ENCODE peak calls at places on chromosomes 12 and 14, in ten cellular contexts. O is HCT116, Y is H9, T is Calu3, D is foreskin fibroblast, M is endothelial cell, F is cardiac fibroblast, J is HFF-Myc, W is A549, G is gastrocnemius medialis. L is an unnamed sample.

GRCh38 chr12:56221757-56222530 is at the start of gene RNF41:
- DNase-seq in O (peak; percentile 89), Y (peak; percentile 99), T (peak; percentile 98), D (peak; percentile 97), M (peak; percentile 94), F (peak; percentile 98), J (peak; percentile 92), W (peak; percentile 97), G (peak; percentile 97), L (peak; percentile 96)

GRCh38 chr14:100504372-100505078 is 82.7 kb downstream of the BEGAIN start:
- DNase-seq in O (peak; percentile 12), Y (no peak), T (no peak), D (no peak), M (no peak), F (peak; percentile 58), J (peak; percentile 14), W (peak; percentile 37), G (no peak), L (peak; percentile 34)

GRCh38 chr12:88646824-88647223 is 66.6 kb upstream of the KITLG start:
- DNase-seq in O (no peak), Y (no peak), T (no peak), D (no peak), M (no peak), F (no peak), J (no peak), W (no peak), G (no peak), L (no peak)

GRCh38 chr14:57091030-57091608 is 177.6 kb downstream of the EXOC5 start:
- DNase-seq in O (no peak), Y (no peak), T (no peak), D (no peak), M (no peak), F (no peak), J (no peak), W (no peak), G (no peak), L (no peak)

GRCh38 chr14:63777024-63777423 is 49.2 kb upstream of the SGPP1 start:
- DNase-seq in O (peak; percentile 13), Y (no peak), T (no peak), D (peak; percentile 39), M (no peak), F (peak; percentile 61), J (no peak), W (peak; percentile 8), G (no peak), L (peak; percentile 51)

GRCh38 chr14:75554482-75554881 is 23.9 kb upstream of the FLVCR2 start:
- DNase-seq in O (no peak), Y (no peak), T (peak; percentile 48), D (peak; percentile 29), M (no peak), F (peak; percentile 41), J (no peak), W (no peak), G (no peak), L (no peak)

GRCh38 chr14:102058146-102058545 is 28.7 kb downstream of the HSP90AA1 start:
- DNase-seq in O (no peak), Y (no peak), T (no peak), D (no peak), M (no peak), F (no peak), J (no peak), W (no peak), G (no peak), L (no peak)

GRCh38 chr12:93684716-93685115 is 7.5 kb downstream of the CRADD start:
- DNase-seq in O (no peak), Y (no peak), T (no peak), D (no peak), M (no peak), F (peak; percentile 41), J (no peak), W (no peak), G (no peak), L (no peak)

GRCh38 chr14:102878970-102879460 is 43.4 kb upstream of the AMN start:
- DNase-seq in O (no peak), Y (no peak), T (no peak), D (peak; percentile 2), M (no peak), F (peak; percentile 20), J (no peak), W (peak; percentile 12), G (no peak), L (peak; percentile 23)

GRCh38 chr14:88852632-88853031 is 28.2 kb downstream of the TTC8 start:
- DNase-seq in O (no peak), Y (no peak), T (no peak), D (no peak), M (no peak), F (no peak), J (no peak), W (no peak), G (no peak), L (no peak)

GRCh38 chr14:56894591-56894991 is 84.3 kb upstream of the OTX2 start:
- DNase-seq in O (no peak), Y (peak; percentile 59), T (no peak), D (no peak), M (no peak), F (no peak), J (no peak), W (no peak), G (no peak), L (no peak)

GRCh38 chr14:76719664-76720063 is 41.6 kb upstream of the VASH1 start:
- DNase-seq in O (no peak), Y (no peak), T (no peak), D (no peak), M (no peak), F (no peak), J (no peak), W (no peak), G (peak; percentile 35), L (no peak)

DNA sequence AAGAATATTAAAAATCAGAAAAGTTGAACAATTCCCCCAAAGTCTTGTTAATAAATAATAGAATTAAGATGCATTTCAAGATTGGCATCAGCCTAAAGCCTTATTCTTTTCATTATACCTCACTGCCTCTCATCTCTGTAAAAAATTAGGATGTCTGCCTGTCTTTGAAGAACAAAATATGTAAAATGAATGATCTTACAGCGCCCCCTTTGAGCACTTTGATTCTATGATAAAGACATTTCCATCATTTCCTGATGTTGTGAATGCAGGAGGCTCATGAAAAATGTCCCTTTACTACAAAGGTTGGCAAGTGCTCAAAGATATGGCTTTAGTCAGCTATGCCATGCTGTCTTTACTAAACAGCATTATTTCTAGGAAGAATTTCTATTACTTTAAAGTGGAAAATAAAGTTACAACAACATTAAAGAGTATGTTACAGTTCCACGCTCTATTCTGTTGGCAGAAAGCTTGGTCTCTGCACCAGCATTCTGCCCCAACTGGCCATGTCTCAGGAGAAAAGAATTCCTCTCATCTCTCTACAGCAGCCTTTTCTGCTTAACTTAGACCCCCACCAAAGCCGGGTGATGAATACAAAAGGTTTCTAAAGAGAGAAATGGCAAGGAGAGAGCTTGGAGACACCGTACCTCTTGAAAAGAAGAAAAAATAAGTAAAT is 95.1 kb downstream of the LLPH start:
- DNase-seq in O (peak; percentile 68), Y (no peak), T (peak; percentile 32), D (peak; percentile 48), M (no peak), F (peak; percentile 82), J (peak; percentile 53), W (peak; percentile 66), G (no peak), L (peak; percentile 66)
- TF ChIP-seq CTCF in O (peak; percentile 57), Y (peak; percentile 46), T (peak; percentile 51), D (peak; percentile 33), M (peak; percentile 32), F (peak; percentile 49), J (peak; percentile 36), W (peak; percentile 55), G (no peak), L (peak; percentile 82)

GRCh38 chr14:90276627-90277367 is 20.4 kb downstream of the PSMC1 start:
- DNase-seq in O (no peak), Y (peak; percentile 73), T (no peak), D (no peak), M (no peak), F (peak; percentile 54), J (no peak), W (no peak), G (no peak), L (peak; percentile 37)
- TF ChIP-seq CTCF in O (no peak), Y (peak; percentile 48), T (no peak), D (no peak), M (no peak), F (no peak), J (no peak), W (no peak), G (no peak), L (peak; percentile 20)

GRCh38 chr12:90977224-90977623 is 22.2 kb upstream of the CCER1 start:
- DNase-seq in O (no peak), Y (no peak), T (no peak), D (peak; percentile 33), M (no peak), F (no peak), J (no peak), W (no peak), G (no peak), L (no peak)

GRCh38 chr12:90979936-90980335 is 24.8 kb downstream of the EPYC start:
- DNase-seq in O (no peak), Y (no peak), T (no peak), D (peak; percentile 58), M (no peak), F (no peak), J (peak; percentile 72), W (no peak), G (no peak), L (no peak)

GRCh38 chr12:90974286-90974685 is 19.3 kb upstream of the CCER1 start:
- DNase-seq in O (no peak), Y (no peak), T (no peak), D (peak; percentile 40), M (no peak), F (peak; percentile 63), J (no peak), W (peak; percentile 13), G (no peak), L (peak; percentile 55)

GRCh38 chr12:90979019-90979418 is 24.0 kb upstream of the CCER1 start:
- DNase-seq in O (no peak), Y (no peak), T (no peak), D (no peak), M (no peak), F (no peak), J (no peak), W (no peak), G (no peak), L (no peak)

DNA sequence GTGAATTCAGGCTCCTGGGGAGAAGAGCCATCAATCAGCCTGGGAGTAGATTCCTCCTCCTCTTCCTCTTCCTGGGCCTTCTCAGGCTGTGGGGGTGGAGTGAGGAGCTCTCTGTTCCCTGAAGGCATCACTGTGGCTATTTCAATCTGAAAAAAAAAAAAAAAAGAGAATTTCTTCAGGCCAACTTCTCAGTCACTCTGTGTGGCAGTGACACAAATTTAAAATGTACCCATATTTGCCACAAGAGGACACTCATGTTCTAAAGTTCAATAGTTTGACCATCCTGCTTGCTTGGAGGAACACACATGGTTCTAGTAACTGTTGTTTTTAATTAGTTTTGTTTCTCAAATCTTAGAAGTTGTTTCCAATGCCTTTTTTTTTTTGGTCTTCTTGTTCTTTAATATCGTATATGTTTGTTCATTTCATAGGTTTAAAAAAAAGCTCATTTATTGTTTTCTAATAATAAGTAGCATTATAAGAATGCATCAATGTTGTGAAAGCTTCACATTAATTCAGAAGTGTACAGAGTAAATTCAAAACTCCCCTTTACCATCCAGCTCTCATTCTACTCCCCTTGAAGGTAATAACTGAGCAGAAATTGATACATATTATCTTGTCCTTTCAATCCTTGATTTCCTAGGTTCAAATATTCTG is 23.3 kb upstream of the CCER1 start:
- DNase-seq in O (peak; percentile 43), Y (no peak), T (no peak), D (peak; percentile 68), M (no peak), F (peak; percentile 84), J (peak; percentile 86), W (peak; percentile 66), G (no peak), L (peak; percentile 79)
- TF ChIP-seq CTCF in O (peak; percentile 55), Y (peak; percentile 80), T (peak; percentile 60), D (peak; percentile 51), M (peak; percentile 57), F (peak; percentile 67), J (peak; percentile 54), W (peak; percentile 83), G (peak; percentile 43), L (peak; percentile 92)

GRCh38 chr14:61561144-61561543 is 134.2 kb upstream of the HIF1A start:
- DNase-seq in O (no peak), Y (no peak), T (no peak), D (no peak), M (no peak), F (peak; percentile 71), J (no peak), W (peak; percentile 86), G (no peak), L (peak; percentile 54)
- TF ChIP-seq CTCF in O (peak; percentile 33), Y (peak; percentile 20), T (no peak), D (peak; percentile 20), M (no peak), F (peak; percentile 35), J (peak; percentile 24), W (peak; percentile 34), G (no peak), L (peak; percentile 52)